ENCODE peak calls at places on chromosome 7, in ten cellular contexts. One of them, this sample, is unnamed.

GRCh38 chr7:149720372-149721083 is 52.9 kb downstream of the ZNF467 start:
- DNase-seq in tibial artery: no peak
- DNase-seq in neural crest cell: peak
- DNase-seq in activated CD8-positive, alpha-beta T cell treated with anti-CD3 and anti-CD28 coated beads for 36 hours: no peak
- DNase-seq in lower lobe of right lung: no peak
- DNase-seq in AG09319: no peak
- DNase-seq in fibroblast of mammary gland: peak
- DNase-seq in coronary artery: peak
- DNase-seq in IMR-90: no peak
- DNase-seq in GM12865: peak
- DNase-seq in this sample: no peak

GRCh38 chr7:84134169-84134568 is 60.4 kb downstream of the SEMA3A start:
- DNase-seq in neural crest cell: no peak
- DNase-seq in lower lobe of right lung: no peak
- DNase-seq in GM12865: no peak
- DNase-seq in activated CD8-positive, alpha-beta T cell treated with anti-CD3 and anti-CD28 coated beads for 36 hours: no peak
- DNase-seq in coronary artery: no peak
- DNase-seq in tibial artery: no peak
- DNase-seq in fibroblast of mammary gland: no peak
- DNase-seq in AG09319: no peak
- DNase-seq in IMR-90: no peak
- DNase-seq in this sample: no peak

GRCh38 chr7:152176797-152177196 is 151.3 kb downstream of the GALNT11 start:
- DNase-seq in activated CD8-positive, alpha-beta T cell treated with anti-CD3 and anti-CD28 coated beads for 36 hours: no peak
- DNase-seq in coronary artery: no peak
- DNase-seq in IMR-90: no peak
- DNase-seq in GM12865: peak
- DNase-seq in AG09319: no peak
- DNase-seq in fibroblast of mammary gland: no peak
- DNase-seq in lower lobe of right lung: no peak
- DNase-seq in tibial artery: no peak
- DNase-seq in neural crest cell: no peak
- DNase-seq in this sample: no peak

GRCh38 chr7:126690848-126691751 is 561.6 kb downstream of the GRM8 start:
- DNase-seq in coronary artery: no peak
- DNase-seq in AG09319: no peak
- DNase-seq in IMR-90: no peak
- DNase-seq in GM12865: no peak
- DNase-seq in activated CD8-positive, alpha-beta T cell treated with anti-CD3 and anti-CD28 coated beads for 36 hours: no peak
- DNase-seq in fibroblast of mammary gland: no peak
- DNase-seq in lower lobe of right lung: no peak
- DNase-seq in tibial artery: no peak
- DNase-seq in neural crest cell: no peak
- DNase-seq in this sample: no peak

GRCh38 chr7:106085015-106085414 is 27.1 kb downstream of the SYPL1 start:
- DNase-seq in AG09319: no peak
- DNase-seq in tibial artery: no peak
- DNase-seq in neural crest cell: no peak
- DNase-seq in lower lobe of right lung: no peak
- DNase-seq in activated CD8-positive, alpha-beta T cell treated with anti-CD3 and anti-CD28 coated beads for 36 hours: no peak
- DNase-seq in GM12865: no peak
- DNase-seq in fibroblast of mammary gland: no peak
- DNase-seq in IMR-90: no peak
- DNase-seq in coronary artery: no peak
- DNase-seq in this sample: no peak

GRCh38 chr7:138739859-138740258 is 38.7 kb upstream of the SVOPL start:
- DNase-seq in activated CD8-positive, alpha-beta T cell treated with anti-CD3 and anti-CD28 coated beads for 36 hours: no peak
- DNase-seq in IMR-90: no peak
- DNase-seq in coronary artery: no peak
- DNase-seq in GM12865: no peak
- DNase-seq in tibial artery: no peak
- DNase-seq in fibroblast of mammary gland: no peak
- DNase-seq in AG09319: no peak
- DNase-seq in lower lobe of right lung: no peak
- DNase-seq in neural crest cell: no peak
- DNase-seq in this sample: no peak

GRCh38 chr7:80135306-80136104 is 874 bp downstream of the GNAI1 start:
- DNase-seq in fibroblast of mammary gland: peak
- DNase-seq in AG09319: no peak
- DNase-seq in activated CD8-positive, alpha-beta T cell treated with anti-CD3 and anti-CD28 coated beads for 36 hours: peak
- DNase-seq in IMR-90: peak
- DNase-seq in neural crest cell: no peak
- DNase-seq in coronary artery: no peak
- DNase-seq in lower lobe of right lung: no peak
- DNase-seq in tibial artery: peak
- DNase-seq in GM12865: no peak
- DNase-seq in this sample: peak

GRCh38 chr7:45347804-45348203 is 190.2 kb downstream of the RAMP3 start:
- DNase-seq in tibial artery: no peak
- DNase-seq in neural crest cell: peak
- DNase-seq in activated CD8-positive, alpha-beta T cell treated with anti-CD3 and anti-CD28 coated beads for 36 hours: no peak
- DNase-seq in coronary artery: no peak
- DNase-seq in fibroblast of mammary gland: peak
- DNase-seq in lower lobe of right lung: no peak
- DNase-seq in GM12865: no peak
- DNase-seq in IMR-90: peak
- DNase-seq in AG09319: peak
- DNase-seq in this sample: no peak

GRCh38 chr7:33764752-33765451 is 140.4 kb upstream of the BMPER start:
- DNase-seq in tibial artery: no peak
- DNase-seq in neural crest cell: no peak
- DNase-seq in coronary artery: no peak
- DNase-seq in AG09319: no peak
- DNase-seq in fibroblast of mammary gland: peak
- DNase-seq in activated CD8-positive, alpha-beta T cell treated with anti-CD3 and anti-CD28 coated beads for 36 hours: no peak
- DNase-seq in GM12865: no peak
- DNase-seq in IMR-90: peak
- DNase-seq in lower lobe of right lung: no peak
- DNase-seq in this sample: no peak

GRCh38 chr7:45001138-45001694 is 1.2 kb downstream of the CCM2 start:
- DNase-seq in tibial artery: peak
- DNase-seq in activated CD8-positive, alpha-beta T cell treated with anti-CD3 and anti-CD28 coated beads for 36 hours: peak
- DNase-seq in IMR-90: no peak
- DNase-seq in fibroblast of mammary gland: peak
- DNase-seq in coronary artery: no peak
- DNase-seq in AG09319: no peak
- DNase-seq in neural crest cell: no peak
- DNase-seq in GM12865: peak
- DNase-seq in lower lobe of right lung: no peak
- DNase-seq in this sample: peak

GRCh38 chr7:119896386-119896785 is 376.6 kb upstream of the KCND2 start:
- DNase-seq in AG09319: no peak
- DNase-seq in coronary artery: no peak
- DNase-seq in IMR-90: no peak
- DNase-seq in neural crest cell: no peak
- DNase-seq in lower lobe of right lung: no peak
- DNase-seq in activated CD8-positive, alpha-beta T cell treated with anti-CD3 and anti-CD28 coated beads for 36 hours: no peak
- DNase-seq in fibroblast of mammary gland: no peak
- DNase-seq in tibial artery: no peak
- DNase-seq in GM12865: no peak
- DNase-seq in this sample: no peak

GRCh38 chr7:129713544-129713943 is 102.0 kb downstream of the NRF1 start:
- DNase-seq in activated CD8-positive, alpha-beta T cell treated with anti-CD3 and anti-CD28 coated beads for 36 hours: no peak
- DNase-seq in coronary artery: no peak
- DNase-seq in IMR-90: no peak
- DNase-seq in fibroblast of mammary gland: no peak
- DNase-seq in AG09319: no peak
- DNase-seq in tibial artery: no peak
- DNase-seq in neural crest cell: no peak
- DNase-seq in GM12865: no peak
- DNase-seq in lower lobe of right lung: no peak
- DNase-seq in this sample: no peak

GRCh38 chr7:21542891-21543527 is at the start of gene DNAH11:
- DNase-seq in tibial artery: no peak
- DNase-seq in coronary artery: peak
- DNase-seq in fibroblast of mammary gland: peak
- DNase-seq in AG09319: no peak
- DNase-seq in GM12865: no peak
- DNase-seq in activated CD8-positive, alpha-beta T cell treated with anti-CD3 and anti-CD28 coated beads for 36 hours: peak
- DNase-seq in IMR-90: no peak
- DNase-seq in lower lobe of right lung: peak
- DNase-seq in neural crest cell: peak
- DNase-seq in this sample: no peak

GRCh38 chr7:74410772-74411171 is 42.9 kb upstream of the GTF2IRD1 start:
- DNase-seq in neural crest cell: no peak
- DNase-seq in activated CD8-positive, alpha-beta T cell treated with anti-CD3 and anti-CD28 coated beads for 36 hours: no peak
- DNase-seq in AG09319: no peak
- DNase-seq in IMR-90: no peak
- DNase-seq in coronary artery: no peak
- DNase-seq in tibial artery: no peak
- DNase-seq in fibroblast of mammary gland: no peak
- DNase-seq in GM12865: no peak
- DNase-seq in lower lobe of right lung: no peak
- DNase-seq in this sample: no peak

GRCh38 chr7:127865466-127865865 is 165.8 kb downstream of the LRRC4 start:
- DNase-seq in tibial artery: no peak
- DNase-seq in IMR-90: peak
- DNase-seq in neural crest cell: no peak
- DNase-seq in GM12865: no peak
- DNase-seq in fibroblast of mammary gland: peak
- DNase-seq in lower lobe of right lung: no peak
- DNase-seq in AG09319: peak
- DNase-seq in coronary artery: no peak
- DNase-seq in activated CD8-positive, alpha-beta T cell treated with anti-CD3 and anti-CD28 coated beads for 36 hours: no peak
- DNase-seq in this sample: no peak

GRCh38 chr7:142319970-142320369 is 62.1 kb upstream of the PRSS58 start:
- DNase-seq in coronary artery: no peak
- DNase-seq in tibial artery: no peak
- DNase-seq in GM12865: no peak
- DNase-seq in fibroblast of mammary gland: peak
- DNase-seq in lower lobe of right lung: no peak
- DNase-seq in neural crest cell: no peak
- DNase-seq in activated CD8-positive, alpha-beta T cell treated with anti-CD3 and anti-CD28 coated beads for 36 hours: peak
- DNase-seq in AG09319: no peak
- DNase-seq in IMR-90: no peak
- DNase-seq in this sample: no peak
- TF ChIP-seq CTCF in coronary artery: no peak
- TF ChIP-seq CTCF in tibial artery: no peak
- TF ChIP-seq CTCF in GM12865: peak
- TF ChIP-seq CTCF in fibroblast of mammary gland: peak
- TF ChIP-seq CTCF in lower lobe of right lung: no peak
- TF ChIP-seq CTCF in neural crest cell: peak
- TF ChIP-seq CTCF in activated CD8-positive, alpha-beta T cell treated with anti-CD3 and anti-CD28 coated beads for 36 hours: peak
- TF ChIP-seq CTCF in AG09319: no peak
- TF ChIP-seq CTCF in IMR-90: peak
- TF ChIP-seq CTCF in this sample: no peak

DNA sequence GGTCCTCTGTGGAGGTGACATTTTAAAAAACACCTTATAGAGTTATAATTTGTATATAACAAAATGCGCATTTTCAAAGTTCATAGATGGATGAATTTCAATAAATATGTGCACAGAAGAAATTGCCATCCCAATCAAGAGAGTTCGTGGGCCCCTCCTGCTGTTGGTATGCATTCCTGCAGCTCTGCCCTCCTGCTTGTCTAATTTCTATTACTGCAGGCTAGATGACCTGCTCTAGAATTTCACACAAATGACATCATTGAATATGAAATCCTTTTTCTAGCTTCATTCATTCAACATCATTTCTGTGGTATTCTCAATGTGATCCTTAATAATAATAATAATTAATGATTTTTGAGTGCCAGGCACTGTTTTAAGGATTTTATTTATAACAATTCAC is 348.2 kb downstream of the SDK1 start:
- DNase-seq in lower lobe of right lung: no peak
- DNase-seq in neural crest cell: no peak
- DNase-seq in activated CD8-positive, alpha-beta T cell treated with anti-CD3 and anti-CD28 coated beads for 36 hours: no peak
- DNase-seq in AG09319: no peak
- DNase-seq in tibial artery: no peak
- DNase-seq in IMR-90: peak
- DNase-seq in GM12865: no peak
- DNase-seq in fibroblast of mammary gland: no peak
- DNase-seq in coronary artery: no peak
- DNase-seq in this sample: no peak
- TF ChIP-seq CTCF in lower lobe of right lung: no peak
- TF ChIP-seq CTCF in neural crest cell: no peak
- TF ChIP-seq CTCF in activated CD8-positive, alpha-beta T cell treated with anti-CD3 and anti-CD28 coated beads for 36 hours: no peak
- TF ChIP-seq CTCF in AG09319: no peak
- TF ChIP-seq CTCF in tibial artery: no peak
- TF ChIP-seq CTCF in IMR-90: peak
- TF ChIP-seq CTCF in GM12865: no peak
- TF ChIP-seq CTCF in fibroblast of mammary gland: no peak
- TF ChIP-seq CTCF in coronary artery: no peak
- TF ChIP-seq CTCF in this sample: no peak

DNA sequence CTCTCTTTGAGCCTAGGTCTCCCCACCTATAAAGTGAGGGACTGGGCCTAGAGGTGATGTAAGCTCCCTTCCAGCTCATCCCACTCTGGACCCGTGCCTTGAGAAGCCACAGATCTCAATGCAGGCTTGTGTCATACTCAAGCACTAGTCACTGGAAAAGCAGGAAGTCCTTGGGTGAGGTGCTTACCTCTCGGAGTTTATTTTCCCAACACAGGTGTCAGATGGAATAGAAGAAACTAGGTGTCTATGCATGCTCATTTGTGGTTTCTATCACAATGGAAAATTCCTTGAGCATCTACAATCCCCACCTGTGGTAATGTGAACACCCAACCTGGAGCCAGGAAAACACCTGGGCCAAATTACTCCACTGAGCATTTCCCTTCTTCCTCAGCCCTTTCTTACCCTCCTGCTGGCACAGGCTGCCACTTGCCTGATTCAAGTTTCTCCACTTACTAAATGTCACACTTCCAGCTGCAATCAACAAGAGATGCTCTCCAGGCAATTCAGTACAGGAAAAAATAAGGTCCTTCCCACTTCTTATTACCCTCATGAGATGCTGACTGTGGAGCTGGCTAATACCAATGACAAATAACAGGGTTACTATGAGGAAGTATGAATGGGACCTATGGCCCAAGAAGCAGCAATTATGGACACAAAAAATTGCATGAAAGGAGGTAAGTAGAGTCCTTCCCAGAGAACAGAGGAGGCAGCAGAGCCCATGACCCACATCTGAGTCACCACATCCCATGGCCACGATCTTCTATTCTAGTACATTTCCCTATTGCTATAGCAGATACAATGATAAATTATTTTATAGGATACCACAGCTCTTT is 13.1 kb downstream of the LSM5 start:
- DNase-seq in tibial artery: no peak
- DNase-seq in AG09319: no peak
- DNase-seq in GM12865: no peak
- DNase-seq in activated CD8-positive, alpha-beta T cell treated with anti-CD3 and anti-CD28 coated beads for 36 hours: no peak
- DNase-seq in neural crest cell: no peak
- DNase-seq in lower lobe of right lung: no peak
- DNase-seq in IMR-90: no peak
- DNase-seq in coronary artery: no peak
- DNase-seq in fibroblast of mammary gland: peak
- DNase-seq in this sample: no peak
- TF ChIP-seq CTCF in tibial artery: no peak
- TF ChIP-seq CTCF in AG09319: no peak
- TF ChIP-seq CTCF in GM12865: no peak
- TF ChIP-seq CTCF in activated CD8-positive, alpha-beta T cell treated with anti-CD3 and anti-CD28 coated beads for 36 hours: no peak
- TF ChIP-seq CTCF in neural crest cell: no peak
- TF ChIP-seq CTCF in lower lobe of right lung: no peak
- TF ChIP-seq CTCF in IMR-90: no peak
- TF ChIP-seq CTCF in coronary artery: no peak
- TF ChIP-seq CTCF in fibroblast of mammary gland: no peak
- TF ChIP-seq CTCF in this sample: no peak

GRCh38 chr7:30469303-30469702 is 9.3 kb downstream of the NOD1 start:
- DNase-seq in tibial artery: peak
- DNase-seq in activated CD8-positive, alpha-beta T cell treated with anti-CD3 and anti-CD28 coated beads for 36 hours: no peak
- DNase-seq in AG09319: peak
- DNase-seq in coronary artery: peak
- DNase-seq in IMR-90: peak
- DNase-seq in neural crest cell: no peak
- DNase-seq in fibroblast of mammary gland: peak
- DNase-seq in lower lobe of right lung: peak
- DNase-seq in GM12865: no peak
- DNase-seq in this sample: no peak
- TF ChIP-seq CTCF in tibial artery: peak
- TF ChIP-seq CTCF in activated CD8-positive, alpha-beta T cell treated with anti-CD3 and anti-CD28 coated beads for 36 hours: no peak
- TF ChIP-seq CTCF in AG09319: peak
- TF ChIP-seq CTCF in coronary artery: no peak
- TF ChIP-seq CTCF in IMR-90: peak
- TF ChIP-seq CTCF in neural crest cell: peak
- TF ChIP-seq CTCF in fibroblast of mammary gland: peak
- TF ChIP-seq CTCF in lower lobe of right lung: peak
- TF ChIP-seq CTCF in GM12865: no peak
- TF ChIP-seq CTCF in this sample: no peak

This sample was measured in activated B cell treated with CpG ODN at 0.5 μM for 24 hours.